ENCODE peak calls at places on chromosomes 2 and 18, in eight cellular contexts. L is trophoblast cell, O is coronary artery, X is aorta, Y is MM.1S, C is SK-N-SH, Z is IMR-90, T is hepatocyte. I is an unnamed sample.

GRCh38 chr18:65906621-65907034 is 155.8 kb downstream of the CDH7 start:
- DNase-seq in C (no peak), Z (no peak), T (peak), X (no peak), O (no peak), Y (no peak), L (no peak), I (no peak)

GRCh38 chr2:239268082-239268481 is 132.7 kb downstream of the HDAC4 start:
- DNase-seq in O (peak), Y (no peak), X (no peak), T (no peak), C (no peak), L (no peak), Z (no peak), I (no peak)

GRCh38 chr2:16151651-16152050 is 211.3 kb downstream of the MYCN start:
- DNase-seq in Y (no peak), X (no peak), L (no peak), O (no peak), C (no peak), T (no peak), Z (no peak), I (no peak)

GRCh38 chr2:128300621-128301020 is 18.0 kb downstream of the HS6ST1 start:
- DNase-seq in O (no peak), C (no peak), T (no peak), Z (peak), Y (no peak), X (no peak), L (peak), I (no peak)

GRCh38 chr2:20227894-20228505 is 3.1 kb upstream of the SDC1 start:
- DNase-seq in C (no peak), T (no peak), O (peak), X (no peak), L (no peak), Y (no peak), Z (no peak), I (no peak)

GRCh38 chr2:64697286-64698023 is 43.7 kb upstream of the SERTAD2 start:
- DNase-seq in O (no peak), Z (peak), T (no peak), Y (no peak), C (no peak), X (no peak), L (no peak), I (no peak)

GRCh38 chr2:12552092-12552491 is 164.6 kb upstream of the TRIB2 start:
- DNase-seq in T (no peak), Y (no peak), C (no peak), X (no peak), Z (no peak), L (no peak), O (no peak), I (no peak)

GRCh38 chr2:121297217-121297830 is 12.3 kb upstream of the TFCP2L1 start:
- DNase-seq in C (peak), T (peak), Y (no peak), X (no peak), L (no peak), Z (peak), O (peak), I (no peak)

GRCh38 chr2:157748371-157749132 is 119.9 kb upstream of the ACVR1C start:
- DNase-seq in O (no peak), Z (peak), Y (no peak), L (no peak), X (no peak), C (no peak), T (no peak), I (no peak)

GRCh38 chr2:121095257-121096080 is 189.5 kb downstream of the TFCP2L1 start:
- DNase-seq in Y (peak), C (peak), L (peak), Z (peak), X (peak), T (peak), O (no peak), I (no peak)

GRCh38 chr2:230787101-230787500 is 74.5 kb downstream of the CAB39 start:
- DNase-seq in Y (no peak), T (no peak), C (no peak), O (no peak), X (no peak), L (no peak), Z (no peak), I (no peak)

GRCh38 chr2:99682280-99683060 is 192.7 kb upstream of the REV1 start:
- DNase-seq in O (no peak), T (no peak), X (no peak), C (no peak), L (peak), Z (peak), Y (no peak), I (no peak)

GRCh38 chr2:206836722-206837121 is 71.3 kb downstream of the FASTKD2 start:
- DNase-seq in L (no peak), Y (no peak), X (no peak), Z (no peak), T (no peak), O (no peak), C (no peak), I (no peak)

GRCh38 chr2:232628466-232629200 is 4.8 kb upstream of the EFHD1 start:
- DNase-seq in L (no peak), T (no peak), X (no peak), O (peak), Z (no peak), Y (no peak), C (no peak), I (no peak)

GRCh38 chr18:73258375-73259087 is 390.7 kb upstream of the NETO1 start:
- DNase-seq in X (no peak), Z (no peak), O (no peak), L (no peak), Y (no peak), T (no peak), C (no peak), I (no peak)
- H3K27ac ChIP-seq in X (no peak), Z (no peak), O (no peak), L (no peak), Y (no peak), T (no peak), C (no peak), I (no peak)

GRCh38 chr2:73937899-73938298 is 11.2 kb downstream of the DGUOK start:
- DNase-seq in T (no peak), C (no peak), Y (no peak), X (no peak), L (no peak), O (no peak), Z (no peak), I (no peak)
- H3K27ac ChIP-seq in T (no peak), C (peak), Y (no peak), X (no peak), L (no peak), O (no peak), Z (no peak), I (no peak)

DNA sequence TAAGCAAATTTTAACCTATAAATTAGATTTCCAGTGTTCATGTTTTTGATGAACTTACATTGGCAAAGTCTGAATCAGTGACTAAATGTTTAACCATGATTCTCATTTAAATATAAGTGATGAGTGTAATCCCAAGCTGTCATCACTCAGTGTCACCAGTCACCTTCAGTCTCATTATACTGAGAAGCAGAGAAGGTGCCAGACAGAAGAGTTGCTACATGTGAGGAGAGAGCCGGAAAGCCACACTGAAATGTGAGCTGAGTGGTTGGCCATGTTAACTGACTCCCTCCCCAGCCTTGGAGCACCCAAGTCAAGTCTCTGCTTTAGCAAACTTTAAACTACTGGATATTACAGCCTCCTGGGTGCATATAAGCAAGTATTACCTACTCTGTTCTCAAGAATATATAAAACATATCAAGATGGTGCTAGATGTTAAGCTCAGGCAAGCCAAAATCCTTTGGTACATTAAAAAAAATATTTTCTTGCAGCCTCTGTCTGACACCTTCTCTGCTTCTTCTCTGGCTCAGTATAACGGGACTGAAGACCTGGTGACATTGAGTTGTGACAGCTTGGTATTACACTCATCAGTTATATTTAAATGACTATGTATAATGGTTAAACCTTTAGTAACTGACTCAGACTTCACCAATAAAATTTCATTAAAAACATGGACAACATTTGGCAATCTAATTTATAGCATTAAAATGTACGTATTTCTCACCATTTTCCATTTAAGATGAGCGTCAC is 75.8 kb upstream of the MAP3K20 start:
- DNase-seq in T (no peak), Z (no peak), O (no peak), C (no peak), Y (no peak), X (no peak), L (no peak), I (no peak)
- H3K27ac ChIP-seq in T (no peak), Z (no peak), O (no peak), C (no peak), Y (no peak), X (no peak), L (no peak), I (no peak)

GRCh38 chr2:59789523-59789922 is 763.9 kb downstream of the BCL11A start:
- DNase-seq in Y (no peak), T (no peak), X (no peak), L (no peak), O (no peak), C (no peak), Z (no peak), I (no peak)
- H3K27ac ChIP-seq in Y (no peak), T (no peak), X (no peak), L (no peak), O (no peak), C (no peak), Z (no peak), I (no peak)

GRCh38 chr2:6454286-6454990 is 411.3 kb downstream of the CMPK2 start:
- DNase-seq in Y (no peak), X (no peak), C (no peak), L (no peak), Z (no peak), O (no peak), T (no peak), I (no peak)
- H3K27ac ChIP-seq in Y (no peak), X (no peak), C (no peak), L (no peak), Z (no peak), O (no peak), T (no peak), I (no peak)

DNA sequence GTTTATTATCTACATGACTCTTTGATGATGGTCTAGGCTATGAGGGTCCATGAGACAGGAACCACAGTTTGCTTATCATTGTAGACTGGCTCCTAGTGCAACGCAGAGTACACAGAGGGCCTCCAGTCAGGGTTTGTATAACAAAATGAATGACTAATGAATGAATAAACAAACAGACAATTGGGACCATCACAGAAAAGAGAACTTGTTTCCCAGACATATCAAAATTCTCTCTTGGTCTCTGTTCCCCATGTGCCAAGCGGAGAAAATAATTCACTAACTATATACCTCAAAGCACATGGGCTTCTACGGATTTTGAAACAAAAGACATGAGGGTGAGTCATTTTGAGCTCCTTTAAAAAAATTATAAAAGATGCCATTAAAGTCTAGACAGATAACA is 28.1 kb downstream of the INO80C start:
- DNase-seq in C (no peak), Z (peak), L (no peak), T (no peak), O (no peak), X (no peak), Y (no peak), I (no peak)
- H3K27ac ChIP-seq in C (no peak), Z (no peak), L (no peak), T (no peak), O (no peak), X (no peak), Y (no peak), I (no peak)

GRCh38 chr2:173159794-173160463 is 84.3 kb downstream of the MAP3K20 start:
- DNase-seq in L (peak), C (no peak), Y (no peak), Z (peak), T (peak), O (peak), X (peak), I (no peak)
- H3K27ac ChIP-seq in L (no peak), C (peak), Y (no peak), Z (peak), T (peak), O (peak), X (no peak), I (no peak)

DNA sequence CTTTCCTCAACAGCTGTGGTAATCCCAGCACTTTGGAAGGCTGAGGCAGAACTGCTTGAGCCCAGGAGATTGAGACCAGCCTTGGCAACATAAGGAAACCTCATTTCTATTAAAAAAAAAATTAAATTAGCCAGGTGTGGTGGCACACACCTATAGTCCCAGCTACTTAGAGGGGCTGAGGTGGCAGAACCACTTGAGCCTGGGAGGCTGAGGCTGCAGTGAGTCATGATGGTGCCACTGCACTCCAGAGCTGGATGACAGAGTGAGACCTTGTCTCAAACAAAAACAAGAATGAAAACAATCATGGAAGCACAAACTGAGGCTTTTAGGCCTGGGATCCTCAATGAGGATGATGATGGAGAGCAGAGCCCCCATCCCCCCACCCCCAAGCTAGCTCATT is 19.8 kb downstream of the GAREM1 start:
- DNase-seq in O (no peak), X (no peak), T (no peak), Z (no peak), Y (no peak), L (no peak), C (no peak), I (no peak)
- H3K27ac ChIP-seq in O (no peak), X (no peak), T (no peak), Z (no peak), Y (no peak), L (no peak), C (no peak), I (no peak)

DNA sequence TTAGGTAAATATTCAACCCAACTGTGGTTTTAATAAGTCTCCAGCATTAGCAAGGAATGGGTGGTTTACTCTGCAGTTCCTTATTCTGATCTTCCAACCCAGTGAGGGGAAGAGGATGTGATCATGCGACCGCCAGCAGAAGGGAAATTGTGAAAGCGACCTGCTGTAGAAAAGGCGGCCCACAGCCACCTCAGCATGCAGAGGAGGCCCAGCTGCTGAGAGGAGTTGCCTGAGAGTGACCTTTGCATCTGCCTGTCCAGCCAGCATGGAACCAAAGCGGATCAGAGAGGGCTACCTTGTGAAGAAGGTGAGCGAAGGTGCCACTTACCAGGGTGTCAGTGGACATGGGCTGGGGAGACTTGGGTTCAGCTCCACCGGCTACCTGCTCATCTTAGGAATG is at the start of gene PLEK:
- DNase-seq in Z (no peak), L (peak), O (no peak), X (peak), T (no peak), Y (peak), C (no peak), I (no peak)
- H3K27ac ChIP-seq in Z (no peak), L (no peak), O (no peak), X (no peak), T (no peak), Y (peak), C (no peak), I (no peak)

GRCh38 chr2:154240921-154241379 is 369.2 kb downstream of the GALNT13 start:
- DNase-seq in O (no peak), T (no peak), X (no peak), Z (no peak), Y (no peak), C (no peak), L (no peak), I (no peak)
- H3K27ac ChIP-seq in O (no peak), T (no peak), X (no peak), Z (no peak), Y (no peak), C (no peak), L (no peak), I (no peak)